ENCODE peak calls at places on chromosomes 2 and 18, in ten cellular contexts. One of them, this sample, is unnamed.

GRCh38 chr18:54737986-54738385 is 90.3 kb upstream of the RAB27B start:
- DNase-seq in activated CD8-positive, alpha-beta memory T cell treated with anti-CD3 and anti-CD28 coated beads, Interleukin-2, amount 50 U/mL, for 48 hours: no peak
- DNase-seq in thyroid gland: no peak
- DNase-seq in head of caudate nucleus: no peak
- DNase-seq in neural crest cell: no peak
- DNase-seq in stimulated activated CD4-positive, alpha-beta T cell treated with anti-CD3 and anti-CD28 coated beads, Interleukin-2, amount 100 ng/mL, for 24 hours: no peak
- DNase-seq in NB4: no peak
- DNase-seq in NCI-H2029: no peak
- DNase-seq in left lung: no peak
- DNase-seq in sciatic nerve: no peak
- DNase-seq in this sample: no peak

GRCh38 chr2:20621366-20622295 is 29.3 kb downstream of the HS1BP3 start:
- DNase-seq in activated CD8-positive, alpha-beta memory T cell treated with anti-CD3 and anti-CD28 coated beads, Interleukin-2, amount 50 U/mL, for 48 hours: no peak
- DNase-seq in thyroid gland: no peak
- DNase-seq in NCI-H2029: no peak
- DNase-seq in stimulated activated CD4-positive, alpha-beta T cell treated with anti-CD3 and anti-CD28 coated beads, Interleukin-2, amount 100 ng/mL, for 24 hours: no peak
- DNase-seq in sciatic nerve: peak; percentile 45
- DNase-seq in NB4: no peak
- DNase-seq in left lung: no peak
- DNase-seq in head of caudate nucleus: no peak
- DNase-seq in neural crest cell: no peak
- DNase-seq in this sample: no peak

GRCh38 chr2:230901006-230901405 is 24.0 kb downstream of the GPR55 start:
- DNase-seq in sciatic nerve: peak; percentile 8
- DNase-seq in stimulated activated CD4-positive, alpha-beta T cell treated with anti-CD3 and anti-CD28 coated beads, Interleukin-2, amount 100 ng/mL, for 24 hours: no peak
- DNase-seq in head of caudate nucleus: peak; percentile 13
- DNase-seq in activated CD8-positive, alpha-beta memory T cell treated with anti-CD3 and anti-CD28 coated beads, Interleukin-2, amount 50 U/mL, for 48 hours: no peak
- DNase-seq in left lung: no peak
- DNase-seq in thyroid gland: no peak
- DNase-seq in NCI-H2029: no peak
- DNase-seq in NB4: no peak
- DNase-seq in neural crest cell: no peak
- DNase-seq in this sample: no peak

GRCh38 chr18:56380682-56381081 is 257.7 kb downstream of the TXNL1 start:
- DNase-seq in NCI-H2029: no peak
- DNase-seq in NB4: no peak
- DNase-seq in thyroid gland: no peak
- DNase-seq in head of caudate nucleus: no peak
- DNase-seq in activated CD8-positive, alpha-beta memory T cell treated with anti-CD3 and anti-CD28 coated beads, Interleukin-2, amount 50 U/mL, for 48 hours: no peak
- DNase-seq in left lung: no peak
- DNase-seq in sciatic nerve: no peak
- DNase-seq in stimulated activated CD4-positive, alpha-beta T cell treated with anti-CD3 and anti-CD28 coated beads, Interleukin-2, amount 100 ng/mL, for 24 hours: no peak
- DNase-seq in neural crest cell: no peak
- DNase-seq in this sample: no peak

GRCh38 chr2:64204006-64204632 is 59.9 kb upstream of the PELI1 start:
- DNase-seq in NB4: peak; percentile 71
- DNase-seq in neural crest cell: peak; percentile 4
- DNase-seq in activated CD8-positive, alpha-beta memory T cell treated with anti-CD3 and anti-CD28 coated beads, Interleukin-2, amount 50 U/mL, for 48 hours: peak; percentile 61
- DNase-seq in left lung: peak; percentile 86
- DNase-seq in thyroid gland: no peak
- DNase-seq in NCI-H2029: no peak
- DNase-seq in stimulated activated CD4-positive, alpha-beta T cell treated with anti-CD3 and anti-CD28 coated beads, Interleukin-2, amount 100 ng/mL, for 24 hours: peak; percentile 49
- DNase-seq in head of caudate nucleus: peak; percentile 29
- DNase-seq in sciatic nerve: peak; percentile 65
- DNase-seq in this sample: peak; percentile 11

GRCh38 chr2:149827585-149828156 is 240.1 kb upstream of the MMADHC start:
- DNase-seq in sciatic nerve: no peak
- DNase-seq in head of caudate nucleus: no peak
- DNase-seq in stimulated activated CD4-positive, alpha-beta T cell treated with anti-CD3 and anti-CD28 coated beads, Interleukin-2, amount 100 ng/mL, for 24 hours: no peak
- DNase-seq in NB4: no peak
- DNase-seq in activated CD8-positive, alpha-beta memory T cell treated with anti-CD3 and anti-CD28 coated beads, Interleukin-2, amount 50 U/mL, for 48 hours: no peak
- DNase-seq in NCI-H2029: no peak
- DNase-seq in neural crest cell: no peak
- DNase-seq in left lung: no peak
- DNase-seq in thyroid gland: no peak
- DNase-seq in this sample: no peak

GRCh38 chr18:46239549-46239948 is 135.4 kb downstream of the HAUS1 start:
- DNase-seq in left lung: no peak
- DNase-seq in sciatic nerve: no peak
- DNase-seq in activated CD8-positive, alpha-beta memory T cell treated with anti-CD3 and anti-CD28 coated beads, Interleukin-2, amount 50 U/mL, for 48 hours: no peak
- DNase-seq in NCI-H2029: no peak
- DNase-seq in NB4: no peak
- DNase-seq in head of caudate nucleus: no peak
- DNase-seq in neural crest cell: no peak
- DNase-seq in stimulated activated CD4-positive, alpha-beta T cell treated with anti-CD3 and anti-CD28 coated beads, Interleukin-2, amount 100 ng/mL, for 24 hours: no peak
- DNase-seq in thyroid gland: no peak
- DNase-seq in this sample: no peak

GRCh38 chr18:11887305-11888262 is 20.5 kb downstream of the MPPE1 start:
- DNase-seq in stimulated activated CD4-positive, alpha-beta T cell treated with anti-CD3 and anti-CD28 coated beads, Interleukin-2, amount 100 ng/mL, for 24 hours: no peak
- DNase-seq in left lung: no peak
- DNase-seq in neural crest cell: no peak
- DNase-seq in sciatic nerve: no peak
- DNase-seq in thyroid gland: no peak
- DNase-seq in NB4: no peak
- DNase-seq in head of caudate nucleus: no peak
- DNase-seq in NCI-H2029: no peak
- DNase-seq in activated CD8-positive, alpha-beta memory T cell treated with anti-CD3 and anti-CD28 coated beads, Interleukin-2, amount 50 U/mL, for 48 hours: no peak
- DNase-seq in this sample: no peak

GRCh38 chr2:119719261-119719627 is 40.2 kb downstream of the TMEM177 start:
- DNase-seq in left lung: no peak
- DNase-seq in activated CD8-positive, alpha-beta memory T cell treated with anti-CD3 and anti-CD28 coated beads, Interleukin-2, amount 50 U/mL, for 48 hours: no peak
- DNase-seq in thyroid gland: no peak
- DNase-seq in neural crest cell: no peak
- DNase-seq in NCI-H2029: no peak
- DNase-seq in head of caudate nucleus: no peak
- DNase-seq in NB4: no peak
- DNase-seq in sciatic nerve: no peak
- DNase-seq in stimulated activated CD4-positive, alpha-beta T cell treated with anti-CD3 and anti-CD28 coated beads, Interleukin-2, amount 100 ng/mL, for 24 hours: no peak
- DNase-seq in this sample: no peak

GRCh38 chr2:135586148-135586547 is 54.9 kb downstream of the R3HDM1 start:
- DNase-seq in NB4: no peak
- DNase-seq in sciatic nerve: no peak
- DNase-seq in thyroid gland: no peak
- DNase-seq in activated CD8-positive, alpha-beta memory T cell treated with anti-CD3 and anti-CD28 coated beads, Interleukin-2, amount 50 U/mL, for 48 hours: no peak
- DNase-seq in left lung: no peak
- DNase-seq in neural crest cell: no peak
- DNase-seq in head of caudate nucleus: no peak
- DNase-seq in NCI-H2029: peak; percentile 2
- DNase-seq in stimulated activated CD4-positive, alpha-beta T cell treated with anti-CD3 and anti-CD28 coated beads, Interleukin-2, amount 100 ng/mL, for 24 hours: no peak
- DNase-seq in this sample: no peak

GRCh38 chr2:105774781-105775337 is 30.1 kb downstream of the NCK2 start:
- DNase-seq in thyroid gland: no peak
- DNase-seq in sciatic nerve: no peak
- DNase-seq in NB4: no peak
- DNase-seq in head of caudate nucleus: no peak
- DNase-seq in neural crest cell: no peak
- DNase-seq in left lung: no peak
- DNase-seq in NCI-H2029: no peak
- DNase-seq in activated CD8-positive, alpha-beta memory T cell treated with anti-CD3 and anti-CD28 coated beads, Interleukin-2, amount 50 U/mL, for 48 hours: no peak
- DNase-seq in stimulated activated CD4-positive, alpha-beta T cell treated with anti-CD3 and anti-CD28 coated beads, Interleukin-2, amount 100 ng/mL, for 24 hours: no peak
- DNase-seq in this sample: no peak

GRCh38 chr2:219219113-219219696 is 447 bp upstream of the ABCB6 start:
- DNase-seq in sciatic nerve: no peak
- DNase-seq in NB4: no peak
- DNase-seq in neural crest cell: no peak
- DNase-seq in NCI-H2029: no peak
- DNase-seq in head of caudate nucleus: no peak
- DNase-seq in left lung: peak; percentile 76
- DNase-seq in stimulated activated CD4-positive, alpha-beta T cell treated with anti-CD3 and anti-CD28 coated beads, Interleukin-2, amount 100 ng/mL, for 24 hours: no peak
- DNase-seq in activated CD8-positive, alpha-beta memory T cell treated with anti-CD3 and anti-CD28 coated beads, Interleukin-2, amount 50 U/mL, for 48 hours: no peak
- DNase-seq in thyroid gland: no peak
- DNase-seq in this sample: no peak

GRCh38 chr2:158686166-158686792 is 108.8 kb upstream of the DAPL1 start:
- DNase-seq in activated CD8-positive, alpha-beta memory T cell treated with anti-CD3 and anti-CD28 coated beads, Interleukin-2, amount 50 U/mL, for 48 hours: no peak
- DNase-seq in neural crest cell: peak; percentile 5
- DNase-seq in left lung: no peak
- DNase-seq in NB4: no peak
- DNase-seq in thyroid gland: no peak
- DNase-seq in sciatic nerve: no peak
- DNase-seq in head of caudate nucleus: peak; percentile 80
- DNase-seq in NCI-H2029: no peak
- DNase-seq in stimulated activated CD4-positive, alpha-beta T cell treated with anti-CD3 and anti-CD28 coated beads, Interleukin-2, amount 100 ng/mL, for 24 hours: no peak
- DNase-seq in this sample: no peak

GRCh38 chr18:62070306-62070705 is 116.5 kb downstream of the PIGN start:
- DNase-seq in activated CD8-positive, alpha-beta memory T cell treated with anti-CD3 and anti-CD28 coated beads, Interleukin-2, amount 50 U/mL, for 48 hours: no peak
- DNase-seq in sciatic nerve: no peak
- DNase-seq in NCI-H2029: no peak
- DNase-seq in stimulated activated CD4-positive, alpha-beta T cell treated with anti-CD3 and anti-CD28 coated beads, Interleukin-2, amount 100 ng/mL, for 24 hours: no peak
- DNase-seq in head of caudate nucleus: no peak
- DNase-seq in NB4: no peak
- DNase-seq in neural crest cell: no peak
- DNase-seq in thyroid gland: no peak
- DNase-seq in left lung: no peak
- DNase-seq in this sample: no peak

GRCh38 chr2:109171444-109172334 is 42.7 kb downstream of the SH3RF3 start:
- DNase-seq in stimulated activated CD4-positive, alpha-beta T cell treated with anti-CD3 and anti-CD28 coated beads, Interleukin-2, amount 100 ng/mL, for 24 hours: no peak
- DNase-seq in NB4: no peak
- DNase-seq in neural crest cell: no peak
- DNase-seq in thyroid gland: peak; percentile 18
- DNase-seq in head of caudate nucleus: no peak
- DNase-seq in NCI-H2029: peak; percentile 48
- DNase-seq in activated CD8-positive, alpha-beta memory T cell treated with anti-CD3 and anti-CD28 coated beads, Interleukin-2, amount 50 U/mL, for 48 hours: no peak
- DNase-seq in sciatic nerve: peak; percentile 78
- DNase-seq in left lung: no peak
- DNase-seq in this sample: no peak

GRCh38 chr2:73105511-73105971 is 7.2 kb downstream of the RAB11FIP5 start:
- DNase-seq in neural crest cell: no peak
- DNase-seq in left lung: no peak
- DNase-seq in thyroid gland: no peak
- DNase-seq in head of caudate nucleus: no peak
- DNase-seq in NB4: no peak
- DNase-seq in NCI-H2029: no peak
- DNase-seq in stimulated activated CD4-positive, alpha-beta T cell treated with anti-CD3 and anti-CD28 coated beads, Interleukin-2, amount 100 ng/mL, for 24 hours: no peak
- DNase-seq in sciatic nerve: peak; percentile 19
- DNase-seq in activated CD8-positive, alpha-beta memory T cell treated with anti-CD3 and anti-CD28 coated beads, Interleukin-2, amount 50 U/mL, for 48 hours: no peak
- DNase-seq in this sample: no peak

GRCh38 chr18:36759167-36759776 is 69.5 kb downstream of the TPGS2 start:
- DNase-seq in stimulated activated CD4-positive, alpha-beta T cell treated with anti-CD3 and anti-CD28 coated beads, Interleukin-2, amount 100 ng/mL, for 24 hours: no peak
- DNase-seq in neural crest cell: no peak
- DNase-seq in sciatic nerve: no peak
- DNase-seq in NCI-H2029: no peak
- DNase-seq in thyroid gland: no peak
- DNase-seq in head of caudate nucleus: no peak
- DNase-seq in activated CD8-positive, alpha-beta memory T cell treated with anti-CD3 and anti-CD28 coated beads, Interleukin-2, amount 50 U/mL, for 48 hours: no peak
- DNase-seq in left lung: no peak
- DNase-seq in NB4: no peak
- DNase-seq in this sample: no peak

GRCh38 chr2:38776531-38776930 is 1.5 kb upstream of the GEMIN6 start:
- DNase-seq in stimulated activated CD4-positive, alpha-beta T cell treated with anti-CD3 and anti-CD28 coated beads, Interleukin-2, amount 100 ng/mL, for 24 hours: no peak
- DNase-seq in left lung: no peak
- DNase-seq in activated CD8-positive, alpha-beta memory T cell treated with anti-CD3 and anti-CD28 coated beads, Interleukin-2, amount 50 U/mL, for 48 hours: no peak
- DNase-seq in sciatic nerve: no peak
- DNase-seq in NCI-H2029: no peak
- DNase-seq in thyroid gland: no peak
- DNase-seq in neural crest cell: no peak
- DNase-seq in NB4: no peak
- DNase-seq in head of caudate nucleus: no peak
- DNase-seq in this sample: no peak

GRCh38 chr2:32058130-32058529 is 5.2 kb upstream of the SPAST start:
- DNase-seq in neural crest cell: no peak
- DNase-seq in thyroid gland: no peak
- DNase-seq in stimulated activated CD4-positive, alpha-beta T cell treated with anti-CD3 and anti-CD28 coated beads, Interleukin-2, amount 100 ng/mL, for 24 hours: no peak
- DNase-seq in NCI-H2029: no peak
- DNase-seq in head of caudate nucleus: no peak
- DNase-seq in NB4: no peak
- DNase-seq in left lung: no peak
- DNase-seq in activated CD8-positive, alpha-beta memory T cell treated with anti-CD3 and anti-CD28 coated beads, Interleukin-2, amount 50 U/mL, for 48 hours: no peak
- DNase-seq in sciatic nerve: no peak
- DNase-seq in this sample: no peak

GRCh38 chr18:6022840-6023239 is 127.5 kb upstream of the TMEM200C start:
- DNase-seq in NCI-H2029: no peak
- DNase-seq in left lung: no peak
- DNase-seq in thyroid gland: no peak
- DNase-seq in stimulated activated CD4-positive, alpha-beta T cell treated with anti-CD3 and anti-CD28 coated beads, Interleukin-2, amount 100 ng/mL, for 24 hours: no peak
- DNase-seq in head of caudate nucleus: no peak
- DNase-seq in activated CD8-positive, alpha-beta memory T cell treated with anti-CD3 and anti-CD28 coated beads, Interleukin-2, amount 50 U/mL, for 48 hours: no peak
- DNase-seq in neural crest cell: no peak
- DNase-seq in sciatic nerve: no peak
- DNase-seq in NB4: no peak
- DNase-seq in this sample: no peak

GRCh38 chr2:121608367-121608766 is 40.9 kb downstream of the CLASP1 start:
- DNase-seq in thyroid gland: no peak
- DNase-seq in NCI-H2029: no peak
- DNase-seq in NB4: no peak
- DNase-seq in head of caudate nucleus: no peak
- DNase-seq in stimulated activated CD4-positive, alpha-beta T cell treated with anti-CD3 and anti-CD28 coated beads, Interleukin-2, amount 100 ng/mL, for 24 hours: no peak
- DNase-seq in activated CD8-positive, alpha-beta memory T cell treated with anti-CD3 and anti-CD28 coated beads, Interleukin-2, amount 50 U/mL, for 48 hours: no peak
- DNase-seq in sciatic nerve: no peak
- DNase-seq in left lung: no peak
- DNase-seq in neural crest cell: no peak
- DNase-seq in this sample: no peak

GRCh38 chr2:62431512-62431911 is 74.5 kb downstream of the TMEM17 start:
- DNase-seq in sciatic nerve: no peak
- DNase-seq in head of caudate nucleus: no peak
- DNase-seq in neural crest cell: no peak
- DNase-seq in activated CD8-positive, alpha-beta memory T cell treated with anti-CD3 and anti-CD28 coated beads, Interleukin-2, amount 50 U/mL, for 48 hours: no peak
- DNase-seq in thyroid gland: no peak
- DNase-seq in NCI-H2029: no peak
- DNase-seq in stimulated activated CD4-positive, alpha-beta T cell treated with anti-CD3 and anti-CD28 coated beads, Interleukin-2, amount 100 ng/mL, for 24 hours: no peak
- DNase-seq in NB4: no peak
- DNase-seq in left lung: no peak
- DNase-seq in this sample: no peak

GRCh38 chr2:88680916-88681315 is 10.6 kb upstream of the RPIA start:
- DNase-seq in sciatic nerve: no peak
- DNase-seq in neural crest cell: no peak
- DNase-seq in head of caudate nucleus: no peak
- DNase-seq in activated CD8-positive, alpha-beta memory T cell treated with anti-CD3 and anti-CD28 coated beads, Interleukin-2, amount 50 U/mL, for 48 hours: no peak
- DNase-seq in thyroid gland: no peak
- DNase-seq in left lung: no peak
- DNase-seq in NCI-H2029: no peak
- DNase-seq in NB4: no peak
- DNase-seq in stimulated activated CD4-positive, alpha-beta T cell treated with anti-CD3 and anti-CD28 coated beads, Interleukin-2, amount 100 ng/mL, for 24 hours: no peak
- DNase-seq in this sample: peak; percentile 53

GRCh38 chr2:208489687-208490086 is 83.1 kb downstream of the PTH2R start:
- DNase-seq in stimulated activated CD4-positive, alpha-beta T cell treated with anti-CD3 and anti-CD28 coated beads, Interleukin-2, amount 100 ng/mL, for 24 hours: no peak
- DNase-seq in head of caudate nucleus: no peak
- DNase-seq in neural crest cell: no peak
- DNase-seq in sciatic nerve: no peak
- DNase-seq in thyroid gland: no peak
- DNase-seq in activated CD8-positive, alpha-beta memory T cell treated with anti-CD3 and anti-CD28 coated beads, Interleukin-2, amount 50 U/mL, for 48 hours: no peak
- DNase-seq in left lung: no peak
- DNase-seq in NCI-H2029: peak; percentile 64
- DNase-seq in NB4: no peak
- DNase-seq in this sample: peak; percentile 9